ENCODE peak calls at places on chromosomes 7 and 10, in five cellular contexts. X is psoas muscle, M is AG04449, U is brain microvascular endothelial cell, S is GM06990. P is an unnamed sample.

GRCh38 chr7:1136841-1137516 is 23.0 kb downstream of the ZFAND2A start:
- DNase-seq in X (no peak), M (no peak), U (no peak), S (no peak), P (no peak)

GRCh38 chr10:33248638-33249037 is 85.8 kb downstream of the NRP1 start:
- DNase-seq in X (no peak), M (peak; percentile 74), U (peak; percentile 86), S (no peak), P (peak; percentile 9)

GRCh38 chr10:28241766-28242399 is 61.0 kb downstream of the MPP7 start:
- DNase-seq in X (no peak), M (no peak), U (peak; percentile 57), S (no peak), P (peak; percentile 52)

GRCh38 chr7:31974351-31974750 is 95.9 kb downstream of the PDE1C start:
- DNase-seq in X (no peak), M (no peak), U (no peak), S (no peak), P (no peak)

GRCh38 chr7:132575336-132575986 is 809 bp downstream of the PLXNA4 start:
- DNase-seq in X (peak; percentile 43), M (peak; percentile 16), U (peak; percentile 23), S (no peak), P (no peak)

GRCh38 chr7:106823631-106824030 is 41.5 kb upstream of the PIK3CG start:
- DNase-seq in X (no peak), M (no peak), U (no peak), S (no peak), P (no peak)

GRCh38 chr7:2635810-2636701 is 4.3 kb downstream of the TTYH3 start:
- DNase-seq in X (peak; percentile 64), M (no peak), U (no peak), S (no peak), P (no peak)

GRCh38 chr7:37108615-37109014 is 340.0 kb downstream of the ELMO1 start:
- DNase-seq in X (no peak), M (no peak), U (no peak), S (no peak), P (no peak)

GRCh38 chr10:29535012-29535777 is 99.6 kb downstream of the SVIL start:
- DNase-seq in X (peak; percentile 60), M (peak; percentile 69), U (peak; percentile 91), S (no peak), P (no peak)

GRCh38 chr10:117603726-117604125 is 61.2 kb downstream of the EMX2 start:
- DNase-seq in X (no peak), M (no peak), U (no peak), S (no peak), P (no peak)

GRCh38 chr7:79298145-79298760 is 155.2 kb downstream of the MAGI2 start:
- DNase-seq in X (no peak), M (no peak), U (peak; percentile 29), S (no peak), P (peak; percentile 43)

GRCh38 chr10:35889226-35889625 is 247.1 kb upstream of the FZD8 start:
- DNase-seq in X (no peak), M (no peak), U (no peak), S (no peak), P (no peak)

GRCh38 chr10:35888400-35888799 is 246.3 kb upstream of the FZD8 start:
- DNase-seq in X (no peak), M (no peak), U (no peak), S (no peak), P (no peak)

GRCh38 chr10:35890970-35891330 is 248.9 kb upstream of the FZD8 start:
- DNase-seq in X (no peak), M (no peak), U (no peak), S (no peak), P (no peak)

GRCh38 chr10:35887686-35888085 is 245.6 kb upstream of the FZD8 start:
- DNase-seq in X (no peak), M (no peak), U (no peak), S (no peak), P (no peak)

DNA sequence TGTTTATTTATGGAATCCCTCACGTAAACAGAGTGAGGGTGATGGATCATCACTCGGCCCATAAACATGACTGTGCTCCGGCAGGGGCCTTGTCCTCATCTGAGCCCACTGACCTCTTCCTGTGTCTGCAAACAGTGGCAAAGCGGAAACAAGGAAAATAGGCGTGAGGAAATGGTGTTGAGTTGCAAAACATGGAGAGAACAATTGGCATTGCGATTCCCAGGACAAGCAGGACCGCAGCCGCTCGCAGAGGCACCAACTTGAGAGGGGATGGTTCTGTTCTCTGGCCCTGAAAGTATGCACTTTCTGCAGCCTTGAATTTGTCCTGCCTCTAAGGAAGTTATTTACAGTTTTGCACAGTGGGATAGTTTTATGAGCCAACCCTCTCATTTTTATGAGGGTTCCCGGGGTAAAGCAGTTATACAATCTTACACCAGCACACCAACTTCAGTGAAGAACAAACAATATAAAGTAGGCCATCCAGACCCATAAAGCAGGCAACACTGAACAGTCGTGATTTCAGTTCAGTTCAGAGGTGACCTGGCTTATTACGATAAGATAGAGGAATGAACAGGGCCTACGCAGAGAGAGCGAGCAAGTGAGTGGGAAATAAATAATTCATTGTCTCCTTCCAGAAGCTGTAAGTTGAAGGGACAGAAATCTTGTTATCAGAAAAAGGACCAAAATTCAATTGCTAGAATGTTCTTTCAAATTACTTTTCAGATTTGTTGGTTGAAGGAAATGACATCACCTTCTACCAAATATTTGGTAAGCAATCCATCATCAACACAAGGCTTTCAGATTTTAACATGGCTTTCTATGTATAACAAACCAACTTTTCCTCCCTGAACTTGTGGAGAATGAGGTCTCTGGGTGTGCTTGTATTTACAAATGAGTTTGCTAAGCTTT is 248.2 kb upstream of the FZD8 start:
- DNase-seq in X (no peak), M (no peak), U (no peak), S (no peak), P (no peak)
- TF ChIP-seq CTCF in X (no peak), M (no peak), U (no peak), S (no peak), P (no peak)

GRCh38 chr10:124509836-124510535 is 48.4 kb downstream of the LHPP start:
- DNase-seq in X (no peak), M (no peak), U (no peak), S (no peak), P (no peak)
- H3K4me3 ChIP-seq in X (no peak overlapping the region), M (no peak overlapping the region), U (no peak overlapping the region), S (no peak overlapping the region), P (no peak overlapping the region)

GRCh38 chr7:112665709-112666108 is 124.5 kb downstream of the TMEM168 start:
- DNase-seq in X (no peak), M (no peak), U (no peak), S (no peak), P (no peak)
- TF ChIP-seq CTCF in X (no peak), M (no peak), U (peak; percentile 67), S (peak; percentile 12), P (no peak)

GRCh38 chr10:24097771-24098207 is 111.1 kb upstream of the KIAA1217 start:
- DNase-seq in X (no peak), M (no peak), U (no peak), S (no peak), P (no peak)

GRCh38 chr10:24091294-24091693 is 117.6 kb upstream of the KIAA1217 start:
- DNase-seq in X (no peak), M (no peak), U (no peak), S (no peak), P (no peak)

GRCh38 chr10:24096281-24096680 is 112.7 kb upstream of the KIAA1217 start:
- DNase-seq in X (no peak), M (no peak), U (no peak), S (no peak), P (no peak)
- H3K4me3 ChIP-seq in X (no peak overlapping the region), M (no peak overlapping the region), U (no peak overlapping the region), S (no peak overlapping the region), P (no peak overlapping the region)

DNA sequence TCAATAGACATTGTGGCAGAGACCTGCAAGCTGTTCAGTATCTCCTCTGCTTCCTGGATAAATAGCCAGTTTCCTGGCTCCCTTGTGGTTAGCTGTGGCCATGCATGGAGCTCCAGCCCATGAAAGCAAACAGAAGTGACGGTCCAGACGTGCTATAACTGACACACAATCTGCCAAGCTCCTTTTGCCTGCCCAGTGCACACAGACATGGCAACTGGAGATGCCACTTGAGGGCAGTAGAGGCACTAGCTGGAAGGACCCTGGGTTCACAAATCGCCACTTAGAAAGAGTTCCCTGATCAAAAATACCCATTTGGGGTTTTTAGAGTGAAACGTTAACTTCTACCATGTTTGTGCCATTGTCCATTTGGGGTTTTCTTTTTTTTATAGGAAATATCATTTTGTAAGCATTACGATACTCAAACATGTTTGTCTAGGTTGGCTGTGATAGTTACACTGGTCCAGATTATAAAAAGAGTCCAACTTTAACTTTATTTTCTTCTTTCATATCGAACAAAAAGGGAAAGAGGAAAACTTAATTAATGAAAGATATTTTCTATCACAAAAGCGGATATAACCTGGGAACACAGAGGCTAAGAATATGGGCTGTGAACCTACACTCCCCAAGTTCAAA is 31.3 kb downstream of the KIN start:
- DNase-seq in X (no peak), M (no peak), U (peak; percentile 11), S (no peak), P (peak; percentile 37)
- TF ChIP-seq CTCF in X (peak; percentile 31), M (peak; percentile 59), U (peak; percentile 81), S (peak; percentile 59), P (peak; percentile 41)

P was measured in GM12865.